ENCODE peak calls at places on chromosomes 1 and 21, in eight cellular contexts. One of them, this sample, is unnamed.

GRCh38 chr1:231139125-231139649 is 22.7 kb upstream of the TRIM67 start:
- DNase-seq in NCI-H2171: no peak
- DNase-seq in transverse colon: no peak
- DNase-seq in body of pancreas: no peak
- DNase-seq in K562: no peak
- DNase-seq in MCF 10A: peak
- DNase-seq in GM20000: no peak
- DNase-seq in cortex of kidney: no peak
- DNase-seq in this sample: no peak

GRCh38 chr21:46046471-46046870 is 51.4 kb upstream of the COL6A2 start:
- DNase-seq in NCI-H2171: no peak
- DNase-seq in transverse colon: no peak
- DNase-seq in body of pancreas: no peak
- DNase-seq in K562: no peak
- DNase-seq in MCF 10A: no peak
- DNase-seq in GM20000: no peak
- DNase-seq in cortex of kidney: no peak
- DNase-seq in this sample: no peak

GRCh38 chr21:25283720-25284119 is 323.6 kb downstream of the MRPL39 start:
- DNase-seq in NCI-H2171: no peak
- DNase-seq in transverse colon: no peak
- DNase-seq in body of pancreas: no peak
- DNase-seq in K562: no peak
- DNase-seq in MCF 10A: peak
- DNase-seq in GM20000: peak
- DNase-seq in cortex of kidney: no peak
- DNase-seq in this sample: no peak

GRCh38 chr1:176880954-176881595 is 283.4 kb downstream of the ASTN1 start:
- DNase-seq in NCI-H2171: peak
- DNase-seq in transverse colon: peak
- DNase-seq in body of pancreas: peak
- DNase-seq in K562: peak
- DNase-seq in MCF 10A: peak
- DNase-seq in GM20000: peak
- DNase-seq in cortex of kidney: no peak
- DNase-seq in this sample: peak

GRCh38 chr1:11176081-11176706 is 13.0 kb upstream of the ANGPTL7 start:
- DNase-seq in NCI-H2171: no peak
- DNase-seq in transverse colon: no peak
- DNase-seq in body of pancreas: no peak
- DNase-seq in K562: no peak
- DNase-seq in MCF 10A: no peak
- DNase-seq in GM20000: no peak
- DNase-seq in cortex of kidney: no peak
- DNase-seq in this sample: no peak

GRCh38 chr21:45508607-45509565 is 33.4 kb downstream of the SLC19A1 start:
- DNase-seq in NCI-H2171: no peak
- DNase-seq in transverse colon: no peak
- DNase-seq in body of pancreas: no peak
- DNase-seq in K562: peak
- DNase-seq in MCF 10A: no peak
- DNase-seq in GM20000: no peak
- DNase-seq in cortex of kidney: no peak
- DNase-seq in this sample: no peak

GRCh38 chr1:16266411-16267118 is 29.6 kb upstream of the CPLANE2 start:
- DNase-seq in NCI-H2171: no peak
- DNase-seq in transverse colon: no peak
- DNase-seq in body of pancreas: no peak
- DNase-seq in K562: peak
- DNase-seq in MCF 10A: no peak
- DNase-seq in GM20000: no peak
- DNase-seq in cortex of kidney: no peak
- DNase-seq in this sample: no peak

GRCh38 chr1:40856116-40856515 is 6.0 kb downstream of the CITED4 start:
- DNase-seq in NCI-H2171: no peak
- DNase-seq in transverse colon: no peak
- DNase-seq in body of pancreas: peak
- DNase-seq in K562: no peak
- DNase-seq in MCF 10A: no peak
- DNase-seq in GM20000: no peak
- DNase-seq in cortex of kidney: no peak
- DNase-seq in this sample: no peak

GRCh38 chr1:183234660-183235476 is 48.8 kb downstream of the LAMC2 start:
- DNase-seq in NCI-H2171: peak
- DNase-seq in transverse colon: peak
- DNase-seq in body of pancreas: peak
- DNase-seq in K562: no peak
- DNase-seq in MCF 10A: peak
- DNase-seq in GM20000: no peak
- DNase-seq in cortex of kidney: no peak
- DNase-seq in this sample: peak

GRCh38 chr1:39258146-39258924 is 53.8 kb downstream of the MACF1 start:
- DNase-seq in NCI-H2171: peak
- DNase-seq in transverse colon: peak
- DNase-seq in body of pancreas: peak
- DNase-seq in K562: peak
- DNase-seq in MCF 10A: peak
- DNase-seq in GM20000: peak
- DNase-seq in cortex of kidney: no peak
- DNase-seq in this sample: peak